ENCODE peak calls at places on chromosomes 7 and 10, in six cellular contexts. L is upper lobe of right lung; E is PC-3; X is CD4-positive, alpha-beta memory T cell; G is A549; H is psoas muscle. A is an unnamed sample.

GRCh38 chr10:73209705-73210104 is 37.4 kb downstream of the DNAJC9 start:
- DNase-seq in L (no peak), E (peak; percentile 81), X (no peak), G (no peak), H (no peak), A (no peak)

GRCh38 chr7:132475037-132475668 is 101.1 kb downstream of the PLXNA4 start:
- DNase-seq in L (peak; percentile 26), E (no peak), X (no peak), G (no peak), H (no peak), A (no peak)

GRCh38 chr10:3415038-3415736 is 242.6 kb upstream of the PITRM1 start:
- DNase-seq in L (no peak), E (no peak), X (no peak), G (no peak), H (no peak), A (peak; percentile 39)

GRCh38 chr10:37285063-37285462 is 159.7 kb downstream of the ANKRD30A start:
- DNase-seq in L (no peak), E (no peak), X (no peak), G (no peak), H (no peak), A (no peak)

GRCh38 chr10:19869370-19869769 is 53.1 kb downstream of the PLXDC2 start:
- DNase-seq in L (no peak), E (no peak), X (no peak), G (no peak), H (no peak), A (no peak)

GRCh38 chr10:33623677-33624076 is 289.2 kb upstream of the NRP1 start:
- DNase-seq in L (no peak), E (no peak), X (no peak), G (no peak), H (no peak), A (no peak)

GRCh38 chr7:94345907-94346306 is 48.8 kb upstream of the COL1A2 start:
- DNase-seq in L (no peak), E (no peak), X (no peak), G (no peak), H (no peak), A (no peak)

GRCh38 chr7:158416283-158416933 is 171.2 kb downstream of the PTPRN2 start:
- DNase-seq in L (peak; percentile 19), E (no peak), X (no peak), G (peak; percentile 21), H (no peak), A (no peak)

GRCh38 chr7:151987748-151988529 is 31.7 kb downstream of the GALNTL5 start:
- DNase-seq in L (no peak), E (no peak), X (no peak), G (no peak), H (peak; percentile 54), A (no peak)

GRCh38 chr10:72310241-72310633 is 36.5 kb downstream of the DDIT4 start:
- DNase-seq in L (no peak), E (peak; percentile 73), X (no peak), G (no peak), H (peak; percentile 50), A (no peak)

GRCh38 chr10:29849886-29850285 is 209.5 kb downstream of the JCAD start:
- DNase-seq in L (no peak), E (no peak), X (no peak), G (no peak), H (no peak), A (no peak)
- H3K27ac ChIP-seq in L (peak overlapping the region; percentile 70), E (no peak overlapping the region), X (no peak overlapping the region), G (no peak overlapping the region), H (peak overlapping the region; percentile 6), A (no peak overlapping the region)

GRCh38 chr7:103805376-103805775 is 184.1 kb downstream of the RELN start:
- DNase-seq in L (no peak), E (no peak), X (no peak), G (no peak), H (no peak), A (no peak)
- H3K4me1 ChIP-seq in L (no peaks in the 10 kb centered on the region), E (no peaks in the 10 kb centered on the region), X (no peaks in the 10 kb centered on the region), G (peaks cover 3% of the 10 kb centered on the region), H (no peaks in the 10 kb centered on the region), A (no peaks in the 10 kb centered on the region)

GRCh38 chr10:11403116-11403515 is 208.3 kb downstream of the USP6NL start:
- DNase-seq in L (no peak), E (no peak), X (peak; percentile 84), G (no peak), H (no peak), A (peak; percentile 65)

GRCh38 chr10:11404931-11405330 is 206.5 kb downstream of the USP6NL start:
- DNase-seq in L (no peak), E (no peak), X (no peak), G (no peak), H (no peak), A (no peak)

GRCh38 chr10:11402392-11402791 is 209.1 kb downstream of the USP6NL start:
- DNase-seq in L (no peak), E (no peak), X (no peak), G (no peak), H (no peak), A (no peak)

GRCh38 chr10:11397980-11398580 is 213.4 kb downstream of the USP6NL start:
- DNase-seq in L (no peak), E (no peak), X (no peak), G (no peak), H (peak; percentile 81), A (no peak)

GRCh38 chr10:11401314-11402222 is 209.9 kb downstream of the USP6NL start:
- DNase-seq in L (no peak), E (no peak), X (no peak), G (no peak), H (no peak), A (no peak)
- H3K27ac ChIP-seq in L (no peak overlapping the region), E (no peak overlapping the region), X (peak overlapping the region; percentile 34), G (no peak overlapping the region), H (no peak overlapping the region), A (peak overlapping the region; percentile 18)

GRCh38 chr7:2757904-2758672 is 70.1 kb downstream of the AMZ1 start:
- DNase-seq in L (peak; percentile 72), E (peak; percentile 93), X (peak; percentile 75), G (peak; percentile 97), H (no peak), A (peak; percentile 30)
- H3K4me1 ChIP-seq in L (peaks cover 42% of the 10 kb centered on the region), E (peaks cover 35% of the 10 kb centered on the region), X (peaks cover 24% of the 10 kb centered on the region), G (peaks cover 48% of the 10 kb centered on the region), H (peaks cover 46% of the 10 kb centered on the region), A (peaks cover 6% of the 10 kb centered on the region)

GRCh38 chr10:62029401-62029800 is 127.9 kb downstream of the ARID5B start:
- DNase-seq in L (no peak), E (peak; percentile 67), X (no peak), G (no peak), H (no peak), A (no peak)

GRCh38 chr10:62033108-62033507 is 131.6 kb downstream of the ARID5B start:
- DNase-seq in L (no peak), E (no peak), X (no peak), G (no peak), H (no peak), A (no peak)

GRCh38 chr10:62036186-62037081 is 134.9 kb downstream of the ARID5B start:
- DNase-seq in L (no peak), E (peak; percentile 63), X (no peak), G (no peak), H (no peak), A (no peak)

GRCh38 chr10:62027841-62028501 is 126.5 kb downstream of the ARID5B start:
- DNase-seq in L (no peak), E (peak; percentile 100), X (no peak), G (no peak), H (no peak), A (no peak)

GRCh38 chr10:62031522-62031921 is 130.0 kb downstream of the ARID5B start:
- DNase-seq in L (no peak), E (no peak), X (no peak), G (no peak), H (no peak), A (no peak)
- H3K27ac ChIP-seq in L (no peak overlapping the region), E (no peak overlapping the region), X (no peak overlapping the region), G (no peak overlapping the region), H (no peak overlapping the region), A (no peak overlapping the region)

DNA sequence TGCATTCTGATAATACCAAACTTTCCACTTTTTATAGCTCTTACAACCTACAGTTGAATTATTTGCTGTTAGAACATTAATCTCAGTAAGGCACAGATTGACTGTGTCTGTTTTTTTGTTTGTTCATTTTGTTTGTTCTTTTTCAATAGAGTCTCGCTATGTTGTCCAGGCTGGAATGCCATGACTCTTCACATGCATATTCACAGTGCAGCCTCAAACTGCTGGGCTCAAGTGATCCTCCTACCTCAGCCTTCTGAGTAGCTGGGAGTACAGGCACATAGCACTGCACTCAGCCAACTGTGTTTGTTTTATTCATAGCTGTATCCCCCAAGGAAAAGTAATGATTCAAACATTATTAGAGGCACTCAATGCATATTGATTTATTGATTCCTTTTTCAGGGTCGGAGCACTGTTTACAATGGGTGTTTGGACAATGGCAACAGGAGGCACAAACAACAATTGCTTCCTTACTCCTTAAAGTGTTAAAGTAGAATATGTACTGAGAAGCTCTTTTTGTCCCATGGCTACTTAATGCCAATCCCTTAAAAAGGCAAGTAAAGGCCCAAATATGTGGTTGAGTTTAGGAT is 61.1 kb downstream of the SNX13 start:
- DNase-seq in L (no peak), E (no peak), X (no peak), G (no peak), H (no peak), A (no peak)
- H3K4me1 ChIP-seq in L (no peaks in the 10 kb centered on the region), E (no peaks in the 10 kb centered on the region), X (no peaks in the 10 kb centered on the region), G (no peaks in the 10 kb centered on the region), H (no peaks in the 10 kb centered on the region), A (no peaks in the 10 kb centered on the region)

GRCh38 chr10:69319911-69320316 is 41.6 kb downstream of the HK1 start:
- DNase-seq in L (no peak), E (peak; percentile 46), X (peak; percentile 49), G (no peak), H (no peak), A (no peak)

GRCh38 chr10:69318997-69319727 is 40.9 kb downstream of the HK1 start:
- DNase-seq in L (peak; percentile 92), E (peak; percentile 76), X (peak; percentile 89), G (peak; percentile 34), H (peak; percentile 92), A (peak; percentile 79)

GRCh38 chr10:69321865-69322264 is 43.6 kb downstream of the HK1 start:
- DNase-seq in L (no peak), E (no peak), X (no peak), G (no peak), H (no peak), A (no peak)

GRCh38 chr10:69321037-69321715 is 42.9 kb downstream of the HK1 start:
- DNase-seq in L (peak; percentile 72), E (no peak), X (no peak), G (no peak), H (peak; percentile 62), A (no peak)

GRCh38 chr10:69320521-69320920 is 42.2 kb downstream of the HK1 start:
- DNase-seq in L (no peak), E (no peak), X (no peak), G (no peak), H (no peak), A (no peak)
- H3K27ac ChIP-seq in L (no peak overlapping the region), E (no peak overlapping the region), X (peak overlapping the region; percentile 84), G (no peak overlapping the region), H (peak overlapping the region; percentile 92), A (no peak overlapping the region)

A was measured in CD8-positive, alpha-beta T cell.